ENCODE peak calls at places on chromosome 20, in seven cellular contexts. K is PC-3, B is WERI-Rb-1, T is cardiac muscle cell, P is tibial nerve, F is esophagus squamous epithelium, N is psoas muscle. V is an unnamed sample. For H3K36me3, the result is how much of the 10 kb centered on the place peaks cover.

GRCh38 chr20:11853359-11853758 is 64.3 kb upstream of the BTBD3 start:
- DNase-seq in P (no peak), K (no peak), T (no peak), N (no peak), F (no peak), B (no peak), V (no peak)

GRCh38 chr20:23082846-23083552 is 3.1 kb downstream of the CD93 start:
- DNase-seq in P (no peak), B (no peak), F (no peak), K (no peak), N (no peak), T (peak), V (no peak)

GRCh38 chr20:56985286-56985685 is 281.2 kb downstream of the BMP7 start:
- DNase-seq in K (peak), F (no peak), P (no peak), B (no peak), T (no peak), N (no peak), V (no peak)

GRCh38 chr20:58014628-58015315 is 213.7 kb downstream of the ANKRD60 start:
- DNase-seq in K (peak), F (no peak), P (no peak), N (no peak), B (no peak), T (no peak), V (no peak)

GRCh38 chr20:53804920-53805894 is 211.6 kb upstream of the ZNF217 start:
- DNase-seq in N (no peak), P (no peak), B (no peak), K (peak), T (no peak), F (no peak), V (no peak)

GRCh38 chr20:57618091-57618765 is 2.0 kb downstream of the ZBP1 start:
- DNase-seq in K (peak), P (no peak), N (no peak), F (no peak), T (no peak), B (no peak), V (no peak)

GRCh38 chr20:61673152-61673551 is 392.5 kb downstream of the TAF4 start:
- DNase-seq in T (no peak), B (no peak), K (no peak), P (no peak), F (no peak), N (no peak), V (no peak)

GRCh38 chr20:49612127-49612738 is 44.3 kb upstream of the PTGIS start:
- DNase-seq in N (peak), K (no peak), B (no peak), T (no peak), P (peak), F (no peak), V (peak)

GRCh38 chr20:31901615-31902014 is 31.2 kb downstream of the TTLL9 start:
- DNase-seq in P (no peak), N (no peak), T (no peak), K (no peak), B (no peak), F (no peak), V (no peak)

GRCh38 chr20:58818585-58819285 is 32.0 kb downstream of the GNAS-AS1 start:
- DNase-seq in F (no peak), N (no peak), T (peak), B (no peak), P (no peak), K (peak), V (no peak)

GRCh38 chr20:44405785-44406571 is 50.5 kb downstream of the HNF4A start:
- DNase-seq in T (no peak), B (no peak), K (no peak), F (no peak), P (no peak), N (no peak), V (no peak)

GRCh38 chr20:57525328-57526053 is 551 bp upstream of the CTCFL start:
- DNase-seq in B (no peak), P (no peak), K (no peak), T (no peak), N (no peak), F (no peak), V (no peak)

GRCh38 chr20:44692932-44693476 is 22.2 kb upstream of the CCN5 start:
- DNase-seq in K (peak), B (no peak), F (no peak), T (no peak), P (peak), N (peak), V (peak)

GRCh38 chr20:911882-912600 is 4.1 kb downstream of the ANGPT4 start:
- DNase-seq in F (no peak), P (no peak), B (no peak), K (peak), T (no peak), N (no peak), V (no peak)

GRCh38 chr20:51985013-51985415 is 182.7 kb upstream of the SALL4 start:
- DNase-seq in T (no peak), B (no peak), P (no peak), N (no peak), F (no peak), K (peak), V (no peak)

GRCh38 chr20:15986690-15987089 is 586.6 kb downstream of the KIF16B start:
- DNase-seq in N (no peak), F (no peak), K (no peak), P (no peak), T (no peak), B (no peak), V (no peak)

GRCh38 chr20:21099653-21100589 is 6.2 kb downstream of the LINC00237 start:
- DNase-seq in N (peak), F (no peak), T (peak), P (no peak), B (no peak), K (no peak), V (no peak)

GRCh38 chr20:43539975-43540672 is 18.7 kb upstream of the SGK2 start:
- DNase-seq in K (no peak), F (no peak), B (no peak), P (no peak), N (no peak), T (no peak), V (no peak)

GRCh38 chr20:37961016-37961415 is 58.1 kb downstream of the VSTM2L start:
- DNase-seq in P (no peak), T (no peak), K (no peak), N (no peak), F (no peak), B (no peak), V (no peak)

GRCh38 chr20:45497971-45498494 is 17.4 kb downstream of the SPINT3 start:
- DNase-seq in K (peak), P (no peak), N (no peak), B (no peak), T (no peak), F (no peak), V (no peak)

GRCh38 chr20:25494506-25495188 is 87.2 kb downstream of the GINS1 start:
- DNase-seq in P (no peak), N (no peak), T (no peak), B (no peak), K (no peak), F (no peak), V (no peak)

GRCh38 chr20:17848249-17848648 is 120.3 kb downstream of the SNX5 start:
- DNase-seq in N (no peak), P (no peak), K (no peak), B (no peak), F (no peak), T (no peak), V (no peak)
- H3K27ac ChIP-seq in N (no peak), P (no peak), K (no peak), B (no peak), F (no peak), T (no peak), V (no peak)

GRCh38 chr20:39717976-39718375 is 755.8 kb downstream of the DHX35 start:
- DNase-seq in B (no peak), K (no peak), T (peak), N (no peak), F (no peak), P (no peak), V (no peak)
- TF ChIP-seq CTCF in B (no peak), K (no peak), T (no peak), N (no peak), F (no peak), P (no peak), V (no peak)

GRCh38 chr20:33481431-33481941 is 8.4 kb upstream of the CBFA2T2 start:
- DNase-seq in N (no peak), K (no peak), F (no peak), T (no peak), P (no peak), B (no peak), V (no peak)
- H3K36me3 ChIP-seq in N (under half), K (under half), F (under half), T (under half), P (under half), B (under half), V (under half)

GRCh38 chr20:63518351-63518861 is 2.2 kb upstream of the PPDPF start:
- DNase-seq in P (no peak), T (no peak), F (no peak), B (no peak), K (no peak), N (no peak), V (no peak)

GRCh38 chr20:63520939-63521601 is 505 bp downstream of the PPDPF start:
- DNase-seq in N (peak), P (peak), F (no peak), K (peak), B (peak), T (peak), V (no peak)

GRCh38 chr20:63518946-63519764 is 1.4 kb upstream of the PPDPF start:
- DNase-seq in N (no peak), K (no peak), P (no peak), F (no peak), T (no peak), B (no peak), V (no peak)

GRCh38 chr20:63520594-63520938 is at the start of gene PPDPF:
- DNase-seq in F (no peak), T (peak), K (peak), N (peak), P (peak), B (no peak), V (peak)

DNA sequence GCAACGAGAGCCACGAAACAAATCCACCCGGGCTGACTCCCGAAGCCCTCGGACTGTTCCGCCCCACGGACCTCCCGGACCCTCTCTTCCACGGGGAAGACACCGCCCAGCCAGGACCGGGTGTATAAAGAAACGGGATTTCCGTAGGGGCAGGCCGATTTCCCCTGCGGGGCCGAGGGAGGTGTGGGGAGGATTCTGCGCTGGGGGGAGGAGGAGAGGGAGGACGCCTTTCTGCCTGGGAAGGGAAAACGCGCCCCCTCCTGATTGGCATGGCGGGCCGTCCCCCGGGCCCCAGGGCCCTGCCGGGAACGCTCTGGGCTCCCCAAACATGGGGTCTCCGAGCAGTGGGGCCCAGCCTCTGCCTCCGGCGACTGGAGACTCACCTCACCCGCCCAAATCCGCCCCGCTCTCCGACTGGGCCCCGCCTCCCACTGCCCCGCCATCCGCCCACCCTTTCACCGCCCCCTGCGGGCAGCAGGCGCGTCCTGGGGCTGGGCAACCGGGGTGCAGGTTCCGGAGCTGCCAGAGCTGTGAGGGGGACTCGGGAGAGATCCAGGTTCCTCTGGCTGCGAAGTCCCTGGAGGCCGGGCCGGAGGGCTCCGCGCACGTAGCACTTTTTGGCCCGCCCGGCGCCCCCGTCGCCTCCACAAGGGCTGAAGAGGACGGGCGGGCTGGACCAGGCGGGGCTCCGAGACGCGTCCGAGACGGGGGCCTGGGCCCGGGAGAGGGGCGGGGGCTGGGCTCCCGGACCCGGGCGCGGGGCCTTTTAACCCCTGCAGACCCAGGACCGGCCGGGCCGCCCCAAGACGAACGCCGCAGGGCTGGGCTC is 586 bp upstream of the PPDPF start:
- DNase-seq in P (no peak), N (no peak), K (peak), B (peak), F (no peak), T (peak), V (peak)
- H3K27ac ChIP-seq in P (peak), N (peak), K (peak), B (peak), F (peak), T (peak), V (peak)

V was measured in gastrocnemius medialis.